ENCODE peak calls at places on chromosomes 7 and 10, in six cellular contexts. One of them, this sample, is unnamed. For H3K36me3, the result is how much of the 10 kb centered on the place peaks cover.

GRCh38 chr7:116525298-116525912 is 569 bp downstream of the CAV1 start:
- DNase-seq in transverse colon: peak
- DNase-seq in HAP-1: peak
- DNase-seq in OCI-LY7: no peak
- DNase-seq in NT2/D1: peak
- DNase-seq in GM23248: peak
- DNase-seq in this sample: peak

GRCh38 chr7:31815796-31816195 is 128.8 kb downstream of the PPP1R17 start:
- DNase-seq in transverse colon: no peak
- DNase-seq in HAP-1: no peak
- DNase-seq in OCI-LY7: no peak
- DNase-seq in NT2/D1: no peak
- DNase-seq in GM23248: peak
- DNase-seq in this sample: no peak

GRCh38 chr7:107600816-107601215 is 20.8 kb downstream of the BCAP29 start:
- DNase-seq in transverse colon: no peak
- DNase-seq in HAP-1: no peak
- DNase-seq in OCI-LY7: no peak
- DNase-seq in NT2/D1: no peak
- DNase-seq in GM23248: no peak
- DNase-seq in this sample: no peak

GRCh38 chr7:32047801-32048200 is 22.4 kb downstream of the PDE1C start:
- DNase-seq in transverse colon: no peak
- DNase-seq in HAP-1: no peak
- DNase-seq in OCI-LY7: no peak
- DNase-seq in NT2/D1: no peak
- DNase-seq in GM23248: no peak
- DNase-seq in this sample: no peak

GRCh38 chr10:69389827-69390490 is 26.8 kb downstream of the TACR2 start:
- DNase-seq in transverse colon: no peak
- DNase-seq in HAP-1: peak
- DNase-seq in OCI-LY7: peak
- DNase-seq in NT2/D1: peak
- DNase-seq in GM23248: peak
- DNase-seq in this sample: peak

GRCh38 chr7:97871659-97872024 is 566 bp downstream of the ASNS start:
- DNase-seq in transverse colon: no peak
- DNase-seq in HAP-1: peak
- DNase-seq in OCI-LY7: peak
- DNase-seq in NT2/D1: no peak
- DNase-seq in GM23248: no peak
- DNase-seq in this sample: peak

GRCh38 chr7:75977741-75978140 is 16.7 kb downstream of the TMEM120A start:
- DNase-seq in transverse colon: no peak
- DNase-seq in HAP-1: no peak
- DNase-seq in OCI-LY7: no peak
- DNase-seq in NT2/D1: no peak
- DNase-seq in GM23248: no peak
- DNase-seq in this sample: no peak

GRCh38 chr7:105345725-105346124 is 43.0 kb downstream of the SRPK2 start:
- DNase-seq in transverse colon: no peak
- DNase-seq in HAP-1: no peak
- DNase-seq in OCI-LY7: no peak
- DNase-seq in NT2/D1: no peak
- DNase-seq in GM23248: peak
- DNase-seq in this sample: no peak

GRCh38 chr7:50674299-50674698 is 108.4 kb downstream of the GRB10 start:
- DNase-seq in transverse colon: no peak
- DNase-seq in HAP-1: no peak
- DNase-seq in OCI-LY7: no peak
- DNase-seq in NT2/D1: no peak
- DNase-seq in GM23248: no peak
- DNase-seq in this sample: peak

GRCh38 chr10:14416308-14416700 is 85.6 kb upstream of the FRMD4A start:
- DNase-seq in transverse colon: no peak
- DNase-seq in HAP-1: peak
- DNase-seq in OCI-LY7: no peak
- DNase-seq in NT2/D1: no peak
- DNase-seq in GM23248: no peak
- DNase-seq in this sample: no peak

GRCh38 chr10:42921951-42922350 is 139.4 kb downstream of the BMS1 start:
- DNase-seq in transverse colon: no peak
- DNase-seq in HAP-1: no peak
- DNase-seq in OCI-LY7: no peak
- DNase-seq in NT2/D1: no peak
- DNase-seq in GM23248: no peak
- DNase-seq in this sample: no peak

GRCh38 chr10:127449491-127449890 is 99.6 kb upstream of the NPS start:
- DNase-seq in transverse colon: no peak
- DNase-seq in HAP-1: no peak
- DNase-seq in OCI-LY7: no peak
- DNase-seq in NT2/D1: no peak
- DNase-seq in GM23248: no peak
- DNase-seq in this sample: no peak

GRCh38 chr10:122407375-122408125 is 33.0 kb downstream of the PLEKHA1 start:
- DNase-seq in transverse colon: no peak
- DNase-seq in HAP-1: no peak
- DNase-seq in OCI-LY7: no peak
- DNase-seq in NT2/D1: no peak
- DNase-seq in GM23248: peak
- DNase-seq in this sample: no peak

GRCh38 chr7:149248777-149249176 is 9.3 kb downstream of the ZNF212 start:
- DNase-seq in transverse colon: no peak
- DNase-seq in HAP-1: no peak
- DNase-seq in OCI-LY7: no peak
- DNase-seq in NT2/D1: no peak
- DNase-seq in GM23248: no peak
- DNase-seq in this sample: no peak

GRCh38 chr7:134513169-134513752 is 14.1 kb upstream of the AKR1B10 start:
- DNase-seq in transverse colon: peak
- DNase-seq in HAP-1: peak
- DNase-seq in OCI-LY7: peak
- DNase-seq in NT2/D1: peak
- DNase-seq in GM23248: peak
- DNase-seq in this sample: peak

GRCh38 chr10:35343739-35344138 is 7.4 kb downstream of the CCNY start:
- DNase-seq in transverse colon: no peak
- DNase-seq in HAP-1: no peak
- DNase-seq in OCI-LY7: no peak
- DNase-seq in NT2/D1: no peak
- DNase-seq in GM23248: no peak
- DNase-seq in this sample: no peak

GRCh38 chr7:111833461-111833860 is 271.2 kb upstream of the IMMP2L start:
- DNase-seq in transverse colon: no peak
- DNase-seq in HAP-1: no peak
- DNase-seq in OCI-LY7: no peak
- DNase-seq in NT2/D1: no peak
- DNase-seq in GM23248: peak
- DNase-seq in this sample: no peak

GRCh38 chr10:124231188-124232135 is 138.1 kb upstream of the CHST15 start:
- DNase-seq in transverse colon: no peak
- DNase-seq in HAP-1: no peak
- DNase-seq in OCI-LY7: peak
- DNase-seq in NT2/D1: no peak
- DNase-seq in GM23248: no peak
- DNase-seq in this sample: no peak

GRCh38 chr7:85186083-85186520 is 754 bp downstream of the SEMA3D start:
- DNase-seq in transverse colon: peak
- DNase-seq in HAP-1: peak
- DNase-seq in OCI-LY7: no peak
- DNase-seq in NT2/D1: peak
- DNase-seq in GM23248: peak
- DNase-seq in this sample: peak

GRCh38 chr10:78981970-78982281 is 86.8 kb upstream of the ZMIZ1 start:
- DNase-seq in transverse colon: no peak
- DNase-seq in HAP-1: no peak
- DNase-seq in OCI-LY7: no peak
- DNase-seq in NT2/D1: no peak
- DNase-seq in GM23248: no peak
- DNase-seq in this sample: peak

GRCh38 chr10:104307576-104308438 is 30.5 kb downstream of the ITPRIP start:
- DNase-seq in transverse colon: no peak
- DNase-seq in HAP-1: no peak
- DNase-seq in OCI-LY7: no peak
- DNase-seq in NT2/D1: no peak
- DNase-seq in GM23248: no peak
- DNase-seq in this sample: no peak

GRCh38 chr7:22357311-22358175 is 589 bp upstream of the RAPGEF5 start:
- DNase-seq in transverse colon: peak
- DNase-seq in HAP-1: no peak
- DNase-seq in OCI-LY7: no peak
- DNase-seq in NT2/D1: no peak
- DNase-seq in GM23248: peak
- DNase-seq in this sample: peak

GRCh38 chr7:108003591-108003935 is 602 bp upstream of the LAMB1 start:
- DNase-seq in transverse colon: no peak
- DNase-seq in HAP-1: no peak
- DNase-seq in OCI-LY7: no peak
- DNase-seq in NT2/D1: no peak
- DNase-seq in GM23248: no peak
- DNase-seq in this sample: no peak

GRCh38 chr10:76126607-76127190 is 695.3 kb downstream of the LRMDA start:
- DNase-seq in transverse colon: no peak
- DNase-seq in HAP-1: no peak
- DNase-seq in OCI-LY7: no peak
- DNase-seq in NT2/D1: no peak
- DNase-seq in GM23248: peak
- DNase-seq in this sample: no peak

GRCh38 chr7:30285067-30285530 is 702 bp downstream of the ZNRF2 start:
- DNase-seq in transverse colon: peak
- DNase-seq in HAP-1: peak
- DNase-seq in OCI-LY7: peak
- DNase-seq in NT2/D1: peak
- DNase-seq in GM23248: peak
- DNase-seq in this sample: peak

GRCh38 chr7:73960548-73960947 is 67.4 kb upstream of the ELN start:
- DNase-seq in transverse colon: peak
- DNase-seq in HAP-1: no peak
- DNase-seq in OCI-LY7: no peak
- DNase-seq in NT2/D1: no peak
- DNase-seq in GM23248: no peak
- DNase-seq in this sample: no peak

GRCh38 chr7:150945853-150946825 is 32.0 kb downstream of the KCNH2 start:
- DNase-seq in transverse colon: peak
- DNase-seq in HAP-1: no peak
- DNase-seq in OCI-LY7: no peak
- DNase-seq in NT2/D1: no peak
- DNase-seq in GM23248: no peak
- DNase-seq in this sample: peak

GRCh38 chr10:92690211-92691041 is 671 bp downstream of the HHEX start:
- DNase-seq in transverse colon: peak
- DNase-seq in HAP-1: peak
- DNase-seq in OCI-LY7: no peak
- DNase-seq in NT2/D1: no peak
- DNase-seq in GM23248: peak
- DNase-seq in this sample: peak

DNA sequence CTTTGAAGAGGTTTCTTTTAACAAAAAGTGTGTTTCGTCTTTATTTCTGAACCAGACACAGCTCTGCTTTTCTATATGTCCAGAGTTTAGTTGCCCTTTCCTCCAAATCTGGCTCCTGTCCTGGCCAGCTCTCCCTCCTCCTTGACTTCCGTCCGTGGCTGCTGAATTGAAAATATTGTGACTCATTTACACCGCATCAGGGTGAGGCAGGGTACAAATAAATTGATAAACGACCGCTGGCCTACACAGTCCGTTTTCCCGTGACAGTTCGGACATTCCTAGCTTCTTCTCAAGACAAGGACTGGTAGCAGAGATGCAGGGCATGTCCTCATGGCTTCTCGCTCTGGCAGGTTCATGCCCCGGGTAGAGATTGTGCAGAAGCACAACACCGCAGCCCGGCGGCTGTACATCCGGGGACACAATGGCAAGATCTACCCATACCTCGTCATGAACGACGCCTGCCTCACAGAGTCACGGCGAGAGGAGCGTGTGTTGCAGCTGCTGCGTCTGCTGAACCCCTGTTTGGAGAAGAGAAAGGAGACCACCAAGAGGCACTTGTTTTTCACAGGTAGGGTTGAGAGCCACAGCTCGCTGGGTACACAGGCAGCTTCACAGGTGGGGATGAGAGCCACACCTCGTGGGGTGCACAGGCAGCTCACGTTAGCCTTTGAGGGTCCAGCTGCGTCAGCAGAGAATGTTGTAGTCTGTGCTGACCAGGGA is 126.6 kb downstream of the TRRAP start:
- DNase-seq in transverse colon: no peak
- DNase-seq in HAP-1: no peak
- DNase-seq in OCI-LY7: no peak
- DNase-seq in NT2/D1: no peak
- DNase-seq in GM23248: no peak
- DNase-seq in this sample: peak
- H3K36me3 ChIP-seq in transverse colon: under half
- H3K36me3 ChIP-seq in HAP-1: half or more
- H3K36me3 ChIP-seq in OCI-LY7: half or more
- H3K36me3 ChIP-seq in NT2/D1: half or more
- H3K36me3 ChIP-seq in GM23248: under half
- H3K36me3 ChIP-seq in this sample: under half

GRCh38 chr10:125510998-125511397 is 172.0 kb downstream of the TEX36 start:
- DNase-seq in transverse colon: no peak
- DNase-seq in HAP-1: no peak
- DNase-seq in OCI-LY7: no peak
- DNase-seq in NT2/D1: no peak
- DNase-seq in GM23248: no peak
- DNase-seq in this sample: no peak
- H3K36me3 ChIP-seq in transverse colon: under half
- H3K36me3 ChIP-seq in HAP-1: under half
- H3K36me3 ChIP-seq in OCI-LY7: under half
- H3K36me3 ChIP-seq in NT2/D1: under half
- H3K36me3 ChIP-seq in GM23248: under half
- H3K36me3 ChIP-seq in this sample: under half

GRCh38 chr7:2211926-2212325 is 20.8 kb downstream of the MAD1L1 start:
- DNase-seq in transverse colon: no peak
- DNase-seq in HAP-1: no peak
- DNase-seq in OCI-LY7: no peak
- DNase-seq in NT2/D1: no peak
- DNase-seq in GM23248: no peak
- DNase-seq in this sample: no peak
- H3K36me3 ChIP-seq in transverse colon: under half
- H3K36me3 ChIP-seq in HAP-1: half or more
- H3K36me3 ChIP-seq in OCI-LY7: half or more
- H3K36me3 ChIP-seq in NT2/D1: half or more
- H3K36me3 ChIP-seq in GM23248: under half
- H3K36me3 ChIP-seq in this sample: under half

DNA sequence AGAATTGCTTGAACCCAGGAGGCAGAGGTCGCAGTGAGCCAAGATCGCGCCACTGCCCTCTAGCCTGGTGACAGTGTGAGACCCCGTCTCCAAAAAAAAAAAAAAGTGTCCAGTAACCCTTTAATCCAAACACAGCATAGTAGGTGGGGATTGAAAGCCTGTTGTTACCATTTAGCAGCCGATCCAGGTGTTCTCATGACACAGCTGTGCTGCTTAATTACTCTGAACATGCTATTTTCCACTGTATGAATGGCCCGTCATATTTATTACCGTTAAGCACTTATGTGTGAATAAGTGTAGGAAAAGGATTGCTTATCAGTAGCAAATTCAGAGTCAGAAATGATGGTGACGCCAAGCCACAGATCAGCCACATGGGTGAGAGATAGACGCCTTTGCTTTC is 11.7 kb upstream of the ORAI2 start:
- DNase-seq in transverse colon: no peak
- DNase-seq in HAP-1: no peak
- DNase-seq in OCI-LY7: peak
- DNase-seq in NT2/D1: no peak
- DNase-seq in GM23248: no peak
- DNase-seq in this sample: no peak
- H3K36me3 ChIP-seq in transverse colon: under half
- H3K36me3 ChIP-seq in HAP-1: under half
- H3K36me3 ChIP-seq in OCI-LY7: half or more
- H3K36me3 ChIP-seq in NT2/D1: half or more
- H3K36me3 ChIP-seq in GM23248: under half
- H3K36me3 ChIP-seq in this sample: under half

GRCh38 chr7:141695803-141696289 is 6.1 kb downstream of the DENND11 start:
- DNase-seq in transverse colon: peak
- DNase-seq in HAP-1: no peak
- DNase-seq in OCI-LY7: no peak
- DNase-seq in NT2/D1: no peak
- DNase-seq in GM23248: no peak
- DNase-seq in this sample: no peak
- H3K36me3 ChIP-seq in transverse colon: under half
- H3K36me3 ChIP-seq in HAP-1: under half
- H3K36me3 ChIP-seq in OCI-LY7: under half
- H3K36me3 ChIP-seq in NT2/D1: under half
- H3K36me3 ChIP-seq in GM23248: under half
- H3K36me3 ChIP-seq in this sample: under half